ENCODE peak calls at places on chromosomes 5 and 9, in four cellular contexts. S is fibroblast of mammary gland; O is activated CD8-positive, alpha-beta memory T cell treated with anti-CD3 and anti-CD28 coated beads for 24 hours; L is NCI-H1092. Y is an unnamed sample.

GRCh38 chr5:173849908-173850307 is 38.2 kb upstream of the CPEB4 start:
- DNase-seq in L (no peak), O (no peak), S (no peak), Y (no peak)

GRCh38 chr5:1874348-1874747 is 8.4 kb downstream of the IRX4 start:
- DNase-seq in O (no peak), L (no peak), S (no peak), Y (no peak)

GRCh38 chr9:23803216-23803615 is 22.8 kb downstream of the ELAVL2 start:
- DNase-seq in O (no peak), S (no peak), L (no peak), Y (no peak)

GRCh38 chr5:15249152-15249551 is 250.8 kb upstream of the FBXL7 start:
- DNase-seq in S (peak; percentile 68), L (no peak), O (no peak), Y (no peak)

GRCh38 chr9:13424204-13424603 is 144.7 kb upstream of the MPDZ start:
- DNase-seq in O (no peak), L (no peak), S (no peak), Y (no peak)

GRCh38 chr5:155402927-155403645 is 389.5 kb downstream of the KIF4B start:
- DNase-seq in O (no peak), L (no peak), S (no peak), Y (no peak)

GRCh38 chr9:84261082-84261746 is 79.3 kb downstream of the SLC28A3 start:
- DNase-seq in O (peak; percentile 75), S (peak; percentile 79), L (peak; percentile 75), Y (peak; percentile 67)

GRCh38 chr9:87122947-87123685 is 175.8 kb upstream of the GAS1 start:
- DNase-seq in L (no peak), S (peak; percentile 95), O (no peak), Y (no peak)

GRCh38 chr5:173573126-173573960 is 43.1 kb downstream of the BOD1 start:
- DNase-seq in S (peak; percentile 47), L (peak; percentile 28), O (peak; percentile 86), Y (peak; percentile 95)

GRCh38 chr5:179699640-179700298 is 1.0 kb downstream of the CANX start:
- DNase-seq in L (no peak), O (peak; percentile 73), S (peak; percentile 42), Y (peak; percentile 34)

GRCh38 chr9:33778700-33779351 is 16.5 kb upstream of the PRSS3 start:
- DNase-seq in S (peak; percentile 64), L (peak; percentile 65), O (peak; percentile 67), Y (peak; percentile 79)

GRCh38 chr5:34509392-34509791 is 146.7 kb upstream of the RAI14 start:
- DNase-seq in L (no peak), S (no peak), O (no peak), Y (no peak)

GRCh38 chr9:33230756-33231691 is 8.9 kb upstream of the SPINK4 start:
- DNase-seq in L (no peak), S (no peak), O (no peak), Y (no peak)

GRCh38 chr5:15320896-15321295 is 179.1 kb upstream of the FBXL7 start:
- DNase-seq in S (no peak), L (no peak), O (no peak), Y (no peak)

GRCh38 chr9:130042406-130042930 is 521 bp downstream of the FNBP1 start:
- DNase-seq in L (no peak), O (peak; percentile 79), S (no peak), Y (peak; percentile 87)

Y was measured in H7.